ENCODE peak calls at places on chromosomes 13 and 19, in five cellular contexts. K is fibroblast of lung, P is cardiac fibroblast, A is thoracic aorta, Z is fibroblast of mammary gland. M is an unnamed sample.
A peak's percentile ranks its signal among the peaks of the same experiment; 100 is the strongest.

GRCh38 chr19:33290956-33291622 is 11.2 kb downstream of the CEBPA start:
- DNase-seq in K (no peak), A (no peak), P (no peak), Z (peak; percentile 18), M (no peak)

GRCh38 chr13:44566601-44567000 is 9.5 kb downstream of the TSC22D1 start:
- DNase-seq in A (no peak), K (no peak), Z (no peak), P (no peak), M (no peak)

GRCh38 chr13:99067160-99067985 is 89.5 kb upstream of the DOCK9 start:
- DNase-seq in Z (peak; percentile 78), P (peak; percentile 25), A (no peak), K (peak; percentile 94), M (peak; percentile 89)

GRCh38 chr13:105665284-105665683 is 870.2 kb downstream of the EFNB2 start:
- DNase-seq in P (no peak), A (no peak), Z (no peak), K (peak; percentile 92), M (peak; percentile 51)

GRCh38 chr19:35395762-35396199 is 24.9 kb downstream of the GPR42 start:
- DNase-seq in K (no peak), Z (no peak), P (no peak), A (no peak), M (no peak)

GRCh38 chr19:7527516-7528191 is 5.2 kb downstream of the MCOLN1 start:
- DNase-seq in Z (no peak), K (no peak), P (no peak), A (no peak), M (no peak)

GRCh38 chr19:30053558-30053957 is 111.5 kb downstream of the URI1 start:
- DNase-seq in A (no peak), K (no peak), Z (no peak), P (no peak), M (no peak)

GRCh38 chr13:100139822-100140221 is 50.9 kb downstream of the PCCA start:
- DNase-seq in P (no peak), Z (peak; percentile 35), K (peak; percentile 60), A (no peak), M (peak; percentile 8)

GRCh38 chr19:1935484-1936208 is 5.3 kb upstream of the CSNK1G2 start:
- DNase-seq in Z (peak; percentile 52), P (peak; percentile 82), A (no peak), K (peak; percentile 45), M (peak; percentile 34)

GRCh38 chr19:1392939-1393530 is 8.3 kb downstream of the GAMT start:
- DNase-seq in P (no peak), Z (no peak), K (no peak), A (no peak), M (no peak)

GRCh38 chr19:53389591-53390377 is 5.2 kb upstream of the ZNF765 start:
- DNase-seq in A (no peak), K (no peak), P (no peak), Z (no peak), M (no peak)

GRCh38 chr13:22757530-22758120 is 423.2 kb upstream of the SGCG start:
- DNase-seq in K (no peak), P (peak; percentile 20), Z (peak; percentile 14), A (no peak), M (peak; percentile 2)

GRCh38 chr13:31909889-31910551 is 121.6 kb upstream of the FRY start:
- DNase-seq in P (peak; percentile 80), K (peak; percentile 41), Z (peak; percentile 77), A (no peak), M (peak; percentile 72)

GRCh38 chr13:28100149-28101121 is at the start of gene FLT3:
- DNase-seq in K (peak; percentile 50), Z (peak; percentile 30), A (no peak), P (peak; percentile 8), M (peak; percentile 5)

GRCh38 chr13:41061914-41062837 is 867 bp downstream of the WBP4 start:
- DNase-seq in P (peak; percentile 85), A (no peak), K (peak; percentile 69), Z (peak; percentile 71), M (peak; percentile 68)

GRCh38 chr13:46359731-46360130 is 27.3 kb downstream of the RUBCNL start:
- DNase-seq in P (peak; percentile 30), K (peak; percentile 80), Z (peak; percentile 80), A (no peak), M (peak; percentile 80)

GRCh38 chr13:108508263-108508662 is 121.1 kb upstream of the MYO16 start:
- DNase-seq in Z (peak; percentile 30), K (peak; percentile 23), A (no peak), P (peak; percentile 48), M (no peak)

GRCh38 chr19:6678690-6679109 is 8.7 kb upstream of the TNFSF14 start:
- DNase-seq in P (no peak), Z (peak; percentile 33), A (no peak), K (peak; percentile 43), M (no peak)

GRCh38 chr19:55642153-55643002 is 1.1 kb upstream of the ZNF581 start:
- DNase-seq in K (peak; percentile 43), P (peak; percentile 29), A (no peak), Z (no peak), M (no peak)

GRCh38 chr19:3516675-3517207 is 10.6 kb downstream of the FZR1 start:
- DNase-seq in Z (no peak), K (no peak), P (no peak), A (no peak), M (no peak)

GRCh38 chr19:16660763-16661479 is at the start of gene TMEM38A:
- DNase-seq in A (no peak), Z (no peak), K (no peak), P (no peak), M (no peak)

GRCh38 chr19:15317392-15318011 is 14.8 kb downstream of the BRD4 start:
- DNase-seq in K (peak; percentile 74), P (peak; percentile 56), Z (no peak), A (no peak), M (peak; percentile 59)

GRCh38 chr13:70253411-70253810 is 145.2 kb upstream of the KLHL1 start:
- DNase-seq in P (no peak), Z (no peak), A (no peak), K (peak; percentile 15), M (no peak)

GRCh38 chr19:37251308-37252229 is 33.6 kb downstream of the ZNF383 start:
- DNase-seq in K (peak; percentile 100), Z (peak; percentile 98), A (peak; percentile 11), P (peak; percentile 98), M (peak; percentile 99)

GRCh38 chr19:8512115-8512967 is 1.6 kb downstream of the ZNF414 start:
- DNase-seq in K (no peak), P (peak; percentile 23), A (no peak), Z (peak; percentile 31), M (no peak)

GRCh38 chr13:39196957-39197644 is 158.8 kb downstream of the NHLRC3 start:
- DNase-seq in K (peak; percentile 1), Z (no peak), P (no peak), A (no peak), M (no peak)

GRCh38 chr19:41376241-41376997 is at the start of gene TMEM91:
- DNase-seq in Z (peak; percentile 41), A (no peak), K (no peak), P (peak; percentile 42), M (no peak)

GRCh38 chr19:41373993-41374392 is 2.3 kb upstream of the TMEM91 start:
- DNase-seq in Z (peak; percentile 91), K (peak; percentile 90), P (peak; percentile 96), A (peak; percentile 55), M (peak; percentile 91)

GRCh38 chr19:41376998-41377365 is 649 bp downstream of the TMEM91 start:
- DNase-seq in Z (peak; percentile 60), A (no peak), P (no peak), K (no peak), M (no peak)

GRCh38 chr19:41377977-41378707 is 1.8 kb downstream of the TMEM91 start:
- DNase-seq in Z (no peak), K (no peak), A (no peak), P (no peak), M (no peak)
- TF ChIP-seq CTCF in Z (peak; percentile 1), K (peak; percentile 5), A (no peak), P (no peak), M (no peak)

DNA sequence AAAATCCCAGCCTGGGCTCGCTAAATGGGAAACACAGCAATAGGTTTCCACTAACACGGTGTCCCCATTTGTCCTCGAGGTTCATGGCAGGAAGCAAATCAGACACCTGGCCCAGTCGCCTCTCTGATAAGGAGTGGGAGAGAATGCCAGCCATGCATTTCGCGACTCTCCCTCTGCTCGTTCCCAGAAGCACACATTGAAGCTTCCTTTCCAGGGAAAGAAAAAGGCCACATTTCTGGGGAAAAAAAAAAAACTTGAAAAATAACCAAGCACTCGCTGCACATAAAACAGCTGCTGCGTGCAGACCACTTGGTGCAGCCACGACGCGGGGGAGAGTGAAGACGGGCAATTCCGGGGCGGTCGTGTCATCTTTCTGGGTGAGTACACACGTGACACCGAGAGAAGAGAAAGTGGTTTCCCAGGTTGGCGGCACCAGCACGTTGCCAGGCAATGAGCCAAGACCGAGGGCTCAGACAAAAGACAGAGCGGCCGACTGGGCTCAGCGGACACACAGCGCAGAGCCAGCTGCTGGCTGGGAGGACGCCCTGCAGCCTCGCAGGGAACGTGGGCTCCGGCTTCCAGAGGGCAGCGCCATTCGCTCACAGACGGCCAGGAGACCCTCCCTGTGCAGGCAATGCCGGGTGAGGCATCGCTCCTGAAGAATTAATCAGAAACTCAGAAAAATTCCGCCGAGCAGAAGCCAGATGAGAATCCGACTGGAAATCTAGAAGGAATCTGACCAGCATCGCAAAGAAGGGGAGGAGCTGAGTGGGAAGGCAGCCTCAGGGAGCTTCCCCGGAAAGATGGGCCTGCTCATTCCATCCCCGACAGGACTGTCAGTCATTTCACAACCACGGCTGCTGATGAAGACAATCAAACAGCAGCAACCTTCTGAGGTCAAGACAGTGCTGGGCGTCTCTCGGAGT is 83.2 kb upstream of the IRS2 start:
- DNase-seq in K (peak; percentile 70), Z (no peak), P (peak; percentile 83), A (peak; percentile 16), M (peak; percentile 66)
- H3K4me3 ChIP-seq in K (peak overlapping the region; percentile 35), Z (no peak overlapping the region), P (peak overlapping the region; percentile 39), A (peak overlapping the region; percentile 71), M (peak overlapping the region; percentile 55)

DNA sequence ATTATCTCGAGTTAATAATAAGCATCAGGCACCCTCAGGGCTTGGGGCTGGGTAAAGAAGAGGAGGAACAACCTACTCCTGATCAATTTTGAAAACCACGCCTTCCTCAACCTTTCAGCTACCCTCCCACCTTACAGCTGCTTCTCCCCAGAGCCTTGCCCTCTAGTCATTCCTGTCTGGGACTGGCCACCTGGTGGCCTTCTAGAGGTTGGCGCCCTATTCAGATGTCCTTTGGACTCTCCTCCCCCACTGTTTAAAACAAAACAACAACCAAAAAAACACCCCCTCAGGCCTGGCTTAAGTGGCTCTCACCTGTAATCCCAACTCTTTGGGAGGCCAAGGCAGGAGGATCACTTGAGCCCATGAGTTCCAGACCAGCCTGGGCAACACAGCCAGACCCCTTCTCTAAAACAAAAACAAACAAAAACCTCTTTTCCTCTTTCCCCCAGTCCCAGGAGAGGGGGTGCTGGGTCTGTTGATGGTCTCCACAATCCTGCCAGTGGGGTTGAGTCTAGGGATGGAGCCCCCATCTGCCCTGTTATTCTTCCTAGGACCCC is 62.3 kb downstream of the CCDC70 start:
- DNase-seq in P (no peak), A (no peak), Z (no peak), K (no peak), M (no peak)
- TF ChIP-seq CTCF in P (peak; percentile 32), A (no peak), Z (peak; percentile 36), K (no peak), M (peak; percentile 24)

GRCh38 chr13:112066624-112067004 is 335 bp upstream of the SOX1 start:
- DNase-seq in K (peak; percentile 49), A (no peak), P (peak; percentile 27), Z (no peak), M (peak; percentile 2)

GRCh38 chr13:112069063-112069726 is 2.2 kb downstream of the SOX1 start:
- DNase-seq in Z (no peak), P (no peak), K (no peak), A (no peak), M (no peak)

GRCh38 chr13:112067121-112067741 is at the start of gene SOX1:
- DNase-seq in P (no peak), K (peak; percentile 19), Z (no peak), A (no peak), M (no peak)

GRCh38 chr13:112068531-112069062 is 1.6 kb downstream of the SOX1 start:
- DNase-seq in K (no peak), Z (no peak), P (no peak), A (no peak), M (no peak)

GRCh38 chr13:112067871-112068305 is 939 bp downstream of the SOX1 start:
- DNase-seq in P (no peak), K (peak; percentile 14), A (no peak), Z (peak; percentile 25), M (no peak)
- H3K4me3 ChIP-seq in P (no peak overlapping the region), K (no peak overlapping the region), A (no peak overlapping the region), Z (no peak overlapping the region), M (no peak overlapping the region)